ENCODE peak calls at places on chromosomes 5 and 9, in four cellular contexts. L is GM10248, I is GM12891, D is activated gamma-delta T cell treated with Interleukin-2 at 50 U/mL for 16 hours. N is an unnamed sample.

GRCh38 chr5:19125956-19126713 is 861.9 kb downstream of the CDH18 start:
- DNase-seq in L (no peak), I (no peak), D (no peak), N (no peak)

GRCh38 chr5:157778121-157778805 is 34.8 kb downstream of the LSM11 start:
- DNase-seq in D (no peak), L (no peak), I (no peak), N (peak)

GRCh38 chr5:157941616-157942015 is 82.7 kb upstream of the CLINT1 start:
- DNase-seq in I (no peak), L (no peak), D (no peak), N (no peak)

GRCh38 chr5:41510176-41510831 is at the start of gene PLCXD3:
- DNase-seq in L (no peak), D (no peak), I (no peak), N (no peak)

GRCh38 chr9:82903503-82903902 is 159.4 kb downstream of the RASEF start:
- DNase-seq in L (no peak), I (no peak), D (no peak), N (no peak)

GRCh38 chr9:93132287-93132927 is 1.6 kb downstream of the NINJ1 start:
- DNase-seq in L (no peak), D (no peak), I (no peak), N (peak)

GRCh38 chr9:100577776-100578448 is at the start of gene CAVIN4:
- DNase-seq in D (no peak), L (no peak), I (no peak), N (peak)

GRCh38 chr5:136132087-136132486 is 558 bp upstream of the SMAD5 start:
- DNase-seq in I (no peak), L (peak), D (no peak), N (no peak)

GRCh38 chr5:154521756-154522155 is 43.7 kb upstream of the HAND1 start:
- DNase-seq in D (no peak), L (no peak), I (no peak), N (no peak)

GRCh38 chr9:110768887-110769286 is 100.3 kb downstream of the MUSK start:
- DNase-seq in I (no peak), L (no peak), D (no peak), N (no peak)

GRCh38 chr9:87830446-87830845 is 52.2 kb upstream of the SPATA31E1 start:
- DNase-seq in I (no peak), L (no peak), D (no peak), N (no peak)

GRCh38 chr9:21591221-21592062 is 109.3 kb upstream of the IFNE start:
- DNase-seq in L (no peak), D (peak), I (no peak), N (peak)

GRCh38 chr9:108517591-108518365 is 338.0 kb downstream of the ACTL7B start:
- DNase-seq in L (no peak), I (no peak), D (no peak), N (peak)

GRCh38 chr9:126461029-126461428 is 134.4 kb downstream of the MVB12B start:
- DNase-seq in L (no peak), D (no peak), I (no peak), N (no peak)

GRCh38 chr9:4922101-4922500 is 63.0 kb upstream of the JAK2 start:
- DNase-seq in I (no peak), L (no peak), D (no peak), N (no peak)

GRCh38 chr5:31755299-31756053 is 116.5 kb downstream of the PDZD2 start:
- DNase-seq in D (no peak), L (no peak), I (no peak), N (no peak)

GRCh38 chr5:94057655-94058054 is 316.3 kb upstream of the POU5F2 start:
- DNase-seq in D (no peak), I (no peak), L (no peak), N (peak)

GRCh38 chr9:111597852-111598729 is 1.4 kb downstream of the PTGR1 start:
- DNase-seq in D (peak), L (peak), I (peak), N (peak)

GRCh38 chr9:68454579-68455334 is 85.9 kb downstream of the TMEM252 start:
- DNase-seq in L (no peak), D (no peak), I (no peak), N (no peak)

GRCh38 chr5:56964173-56964572 is 12.2 kb upstream of the MIER3 start:
- DNase-seq in L (no peak), D (no peak), I (no peak), N (no peak)

GRCh38 chr5:180334751-180335613 is 18.2 kb downstream of the GFPT2 start:
- DNase-seq in L (no peak), D (no peak), I (no peak), N (no peak)

GRCh38 chr9:70579686-70580085 is 165.2 kb upstream of the KLF9 start:
- DNase-seq in D (no peak), L (no peak), I (no peak), N (no peak)

GRCh38 chr5:154273028-154273617 is 82.6 kb downstream of the GALNT10 start:
- DNase-seq in L (peak), I (no peak), D (peak), N (peak)

GRCh38 chr5:91283899-91284298 is 99.2 kb downstream of the ARRDC3 start:
- DNase-seq in L (no peak), I (no peak), D (no peak), N (peak)

GRCh38 chr5:178703015-178703414 is 27.4 kb downstream of the ZNF354A start:
- DNase-seq in D (no peak), I (no peak), L (no peak), N (no peak)